ENCODE peak calls at places on chromosome 1, in ten cellular contexts. One of them, this sample, is unnamed.

GRCh38 chr1:206672844-206673758 is 11.6 kb upstream of the MAPKAPK2 start:
- DNase-seq in prostate gland: no peak
- DNase-seq in Caco-2: no peak
- DNase-seq in GM06990: peak
- DNase-seq in fibroblast of mammary gland: peak
- DNase-seq in keratinocyte: no peak
- DNase-seq in WERI-Rb-1: no peak
- DNase-seq in cardiac fibroblast: peak
- DNase-seq in NB4: peak
- DNase-seq in stomach: no peak
- DNase-seq in this sample: peak

GRCh38 chr1:27597036-27597435 is 6.9 kb downstream of the AHDC1 start:
- DNase-seq in prostate gland: no peak
- DNase-seq in Caco-2: no peak
- DNase-seq in GM06990: no peak
- DNase-seq in fibroblast of mammary gland: no peak
- DNase-seq in keratinocyte: no peak
- DNase-seq in WERI-Rb-1: no peak
- DNase-seq in cardiac fibroblast: no peak
- DNase-seq in NB4: no peak
- DNase-seq in stomach: no peak
- DNase-seq in this sample: no peak

GRCh38 chr1:186812560-186812959 is 16.2 kb upstream of the PLA2G4A start:
- DNase-seq in prostate gland: no peak
- DNase-seq in Caco-2: no peak
- DNase-seq in GM06990: no peak
- DNase-seq in fibroblast of mammary gland: peak
- DNase-seq in keratinocyte: no peak
- DNase-seq in WERI-Rb-1: no peak
- DNase-seq in cardiac fibroblast: peak
- DNase-seq in NB4: no peak
- DNase-seq in stomach: no peak
- DNase-seq in this sample: peak

GRCh38 chr1:52769346-52770033 is 43.2 kb downstream of the ZYG11B start:
- DNase-seq in prostate gland: no peak
- DNase-seq in Caco-2: no peak
- DNase-seq in GM06990: no peak
- DNase-seq in fibroblast of mammary gland: no peak
- DNase-seq in keratinocyte: no peak
- DNase-seq in WERI-Rb-1: no peak
- DNase-seq in cardiac fibroblast: no peak
- DNase-seq in NB4: no peak
- DNase-seq in stomach: no peak
- DNase-seq in this sample: no peak

GRCh38 chr1:52268372-52268771 is 97.6 kb downstream of the CC2D1B start:
- DNase-seq in prostate gland: no peak
- DNase-seq in Caco-2: no peak
- DNase-seq in GM06990: no peak
- DNase-seq in fibroblast of mammary gland: peak
- DNase-seq in keratinocyte: no peak
- DNase-seq in WERI-Rb-1: no peak
- DNase-seq in cardiac fibroblast: peak
- DNase-seq in NB4: peak
- DNase-seq in stomach: no peak
- DNase-seq in this sample: peak

GRCh38 chr1:226002667-226003501 is 3.7 kb upstream of the SDE2 start:
- DNase-seq in prostate gland: peak
- DNase-seq in Caco-2: peak
- DNase-seq in GM06990: peak
- DNase-seq in fibroblast of mammary gland: peak
- DNase-seq in keratinocyte: no peak
- DNase-seq in WERI-Rb-1: peak
- DNase-seq in cardiac fibroblast: peak
- DNase-seq in NB4: peak
- DNase-seq in stomach: peak
- DNase-seq in this sample: peak

GRCh38 chr1:230646710-230647302 is 4.5 kb downstream of the COG2 start:
- DNase-seq in prostate gland: no peak
- DNase-seq in Caco-2: no peak
- DNase-seq in GM06990: no peak
- DNase-seq in fibroblast of mammary gland: no peak
- DNase-seq in keratinocyte: no peak
- DNase-seq in WERI-Rb-1: no peak
- DNase-seq in cardiac fibroblast: no peak
- DNase-seq in NB4: no peak
- DNase-seq in stomach: no peak
- DNase-seq in this sample: no peak

GRCh38 chr1:5973771-5974170 is 18.5 kb downstream of the NPHP4 start:
- DNase-seq in prostate gland: no peak
- DNase-seq in Caco-2: no peak
- DNase-seq in GM06990: no peak
- DNase-seq in fibroblast of mammary gland: no peak
- DNase-seq in keratinocyte: no peak
- DNase-seq in WERI-Rb-1: no peak
- DNase-seq in cardiac fibroblast: no peak
- DNase-seq in NB4: no peak
- DNase-seq in stomach: no peak
- DNase-seq in this sample: no peak

GRCh38 chr1:21378705-21379494 is 61.0 kb upstream of the NBPF3 start:
- DNase-seq in prostate gland: no peak
- DNase-seq in Caco-2: no peak
- DNase-seq in GM06990: no peak
- DNase-seq in fibroblast of mammary gland: no peak
- DNase-seq in keratinocyte: no peak
- DNase-seq in WERI-Rb-1: no peak
- DNase-seq in cardiac fibroblast: peak
- DNase-seq in NB4: no peak
- DNase-seq in stomach: peak
- DNase-seq in this sample: no peak

GRCh38 chr1:20485527-20486456 is at the start of gene CAMK2N1:
- DNase-seq in prostate gland: peak
- DNase-seq in Caco-2: peak
- DNase-seq in GM06990: no peak
- DNase-seq in fibroblast of mammary gland: peak
- DNase-seq in keratinocyte: no peak
- DNase-seq in WERI-Rb-1: peak
- DNase-seq in cardiac fibroblast: peak
- DNase-seq in NB4: no peak
- DNase-seq in stomach: peak
- DNase-seq in this sample: peak

GRCh38 chr1:222310830-222311229 is 237.1 kb downstream of the HHIPL2 start:
- DNase-seq in prostate gland: no peak
- DNase-seq in Caco-2: no peak
- DNase-seq in GM06990: no peak
- DNase-seq in fibroblast of mammary gland: no peak
- DNase-seq in keratinocyte: no peak
- DNase-seq in WERI-Rb-1: no peak
- DNase-seq in cardiac fibroblast: peak
- DNase-seq in NB4: no peak
- DNase-seq in stomach: no peak
- DNase-seq in this sample: no peak

GRCh38 chr1:151289080-151289935 is 7.2 kb downstream of the ZNF687 start:
- DNase-seq in prostate gland: no peak
- DNase-seq in Caco-2: no peak
- DNase-seq in GM06990: no peak
- DNase-seq in fibroblast of mammary gland: no peak
- DNase-seq in keratinocyte: no peak
- DNase-seq in WERI-Rb-1: no peak
- DNase-seq in cardiac fibroblast: no peak
- DNase-seq in NB4: no peak
- DNase-seq in stomach: no peak
- DNase-seq in this sample: no peak

GRCh38 chr1:56473582-56474270 is 105.6 kb downstream of the PLPP3 start:
- DNase-seq in prostate gland: no peak
- DNase-seq in Caco-2: no peak
- DNase-seq in GM06990: no peak
- DNase-seq in fibroblast of mammary gland: peak
- DNase-seq in keratinocyte: no peak
- DNase-seq in WERI-Rb-1: no peak
- DNase-seq in cardiac fibroblast: no peak
- DNase-seq in NB4: no peak
- DNase-seq in stomach: no peak
- DNase-seq in this sample: no peak

GRCh38 chr1:10614377-10615225 is 139.9 kb downstream of the PEX14 start:
- DNase-seq in prostate gland: no peak
- DNase-seq in Caco-2: no peak
- DNase-seq in GM06990: no peak
- DNase-seq in fibroblast of mammary gland: no peak
- DNase-seq in keratinocyte: no peak
- DNase-seq in WERI-Rb-1: no peak
- DNase-seq in cardiac fibroblast: no peak
- DNase-seq in NB4: no peak
- DNase-seq in stomach: no peak
- DNase-seq in this sample: no peak

GRCh38 chr1:190579517-190580193 is 102.0 kb upstream of the BRINP3 start:
- DNase-seq in prostate gland: no peak
- DNase-seq in Caco-2: no peak
- DNase-seq in GM06990: no peak
- DNase-seq in fibroblast of mammary gland: no peak
- DNase-seq in keratinocyte: no peak
- DNase-seq in WERI-Rb-1: no peak
- DNase-seq in cardiac fibroblast: no peak
- DNase-seq in NB4: no peak
- DNase-seq in stomach: no peak
- DNase-seq in this sample: no peak

GRCh38 chr1:180117764-180118116 is 36.9 kb upstream of the QSOX1 start:
- DNase-seq in prostate gland: no peak
- DNase-seq in Caco-2: no peak
- DNase-seq in GM06990: no peak
- DNase-seq in fibroblast of mammary gland: peak
- DNase-seq in keratinocyte: no peak
- DNase-seq in WERI-Rb-1: no peak
- DNase-seq in cardiac fibroblast: peak
- DNase-seq in NB4: no peak
- DNase-seq in stomach: no peak
- DNase-seq in this sample: peak

GRCh38 chr1:6385673-6386191 is 7.8 kb downstream of the ACOT7 start:
- DNase-seq in prostate gland: peak
- DNase-seq in Caco-2: peak
- DNase-seq in GM06990: no peak
- DNase-seq in fibroblast of mammary gland: peak
- DNase-seq in keratinocyte: peak
- DNase-seq in WERI-Rb-1: no peak
- DNase-seq in cardiac fibroblast: peak
- DNase-seq in NB4: no peak
- DNase-seq in stomach: no peak
- DNase-seq in this sample: peak

GRCh38 chr1:101227837-101228236 is 9.0 kb upstream of the S1PR1 start:
- DNase-seq in prostate gland: no peak
- DNase-seq in Caco-2: no peak
- DNase-seq in GM06990: no peak
- DNase-seq in fibroblast of mammary gland: no peak
- DNase-seq in keratinocyte: no peak
- DNase-seq in WERI-Rb-1: no peak
- DNase-seq in cardiac fibroblast: no peak
- DNase-seq in NB4: no peak
- DNase-seq in stomach: no peak
- DNase-seq in this sample: no peak

GRCh38 chr1:210232524-210233215 is at the start of gene SERTAD4:
- DNase-seq in prostate gland: peak
- DNase-seq in Caco-2: peak
- DNase-seq in GM06990: no peak
- DNase-seq in fibroblast of mammary gland: peak
- DNase-seq in keratinocyte: peak
- DNase-seq in WERI-Rb-1: peak
- DNase-seq in cardiac fibroblast: peak
- DNase-seq in NB4: no peak
- DNase-seq in stomach: peak
- DNase-seq in this sample: no peak
- TF ChIP-seq CTCF in prostate gland: no peak
- TF ChIP-seq CTCF in Caco-2: no peak
- TF ChIP-seq CTCF in GM06990: no peak
- TF ChIP-seq CTCF in fibroblast of mammary gland: no peak
- TF ChIP-seq CTCF in keratinocyte: no peak
- TF ChIP-seq CTCF in WERI-Rb-1: no peak
- TF ChIP-seq CTCF in cardiac fibroblast: no peak
- TF ChIP-seq CTCF in NB4: no peak
- TF ChIP-seq CTCF in stomach: no peak
- TF ChIP-seq CTCF in this sample: no peak

GRCh38 chr1:2018217-2019161 is 656 bp upstream of the GABRD start:
- DNase-seq in prostate gland: no peak
- DNase-seq in Caco-2: no peak
- DNase-seq in GM06990: no peak
- DNase-seq in fibroblast of mammary gland: no peak
- DNase-seq in keratinocyte: no peak
- DNase-seq in WERI-Rb-1: no peak
- DNase-seq in cardiac fibroblast: no peak
- DNase-seq in NB4: no peak
- DNase-seq in stomach: no peak
- DNase-seq in this sample: no peak
- H3K4me3 ChIP-seq in prostate gland: no peak
- H3K4me3 ChIP-seq in Caco-2: no peak
- H3K4me3 ChIP-seq in GM06990: no peak
- H3K4me3 ChIP-seq in fibroblast of mammary gland: no peak
- H3K4me3 ChIP-seq in keratinocyte: no peak
- H3K4me3 ChIP-seq in WERI-Rb-1: no peak
- H3K4me3 ChIP-seq in cardiac fibroblast: no peak
- H3K4me3 ChIP-seq in NB4: no peak
- H3K4me3 ChIP-seq in stomach: no peak
- H3K4me3 ChIP-seq in this sample: no peak

GRCh38 chr1:223759273-223759672 is 46.9 kb downstream of the CAPN2 start:
- DNase-seq in prostate gland: no peak
- DNase-seq in Caco-2: no peak
- DNase-seq in GM06990: no peak
- DNase-seq in fibroblast of mammary gland: no peak
- DNase-seq in keratinocyte: no peak
- DNase-seq in WERI-Rb-1: peak
- DNase-seq in cardiac fibroblast: no peak
- DNase-seq in NB4: no peak
- DNase-seq in stomach: no peak
- DNase-seq in this sample: no peak
- TF ChIP-seq CTCF in prostate gland: no peak
- TF ChIP-seq CTCF in Caco-2: no peak
- TF ChIP-seq CTCF in GM06990: no peak
- TF ChIP-seq CTCF in fibroblast of mammary gland: no peak
- TF ChIP-seq CTCF in keratinocyte: no peak
- TF ChIP-seq CTCF in WERI-Rb-1: no peak
- TF ChIP-seq CTCF in cardiac fibroblast: no peak
- TF ChIP-seq CTCF in NB4: no peak
- TF ChIP-seq CTCF in stomach: no peak
- TF ChIP-seq CTCF in this sample: no peak

DNA sequence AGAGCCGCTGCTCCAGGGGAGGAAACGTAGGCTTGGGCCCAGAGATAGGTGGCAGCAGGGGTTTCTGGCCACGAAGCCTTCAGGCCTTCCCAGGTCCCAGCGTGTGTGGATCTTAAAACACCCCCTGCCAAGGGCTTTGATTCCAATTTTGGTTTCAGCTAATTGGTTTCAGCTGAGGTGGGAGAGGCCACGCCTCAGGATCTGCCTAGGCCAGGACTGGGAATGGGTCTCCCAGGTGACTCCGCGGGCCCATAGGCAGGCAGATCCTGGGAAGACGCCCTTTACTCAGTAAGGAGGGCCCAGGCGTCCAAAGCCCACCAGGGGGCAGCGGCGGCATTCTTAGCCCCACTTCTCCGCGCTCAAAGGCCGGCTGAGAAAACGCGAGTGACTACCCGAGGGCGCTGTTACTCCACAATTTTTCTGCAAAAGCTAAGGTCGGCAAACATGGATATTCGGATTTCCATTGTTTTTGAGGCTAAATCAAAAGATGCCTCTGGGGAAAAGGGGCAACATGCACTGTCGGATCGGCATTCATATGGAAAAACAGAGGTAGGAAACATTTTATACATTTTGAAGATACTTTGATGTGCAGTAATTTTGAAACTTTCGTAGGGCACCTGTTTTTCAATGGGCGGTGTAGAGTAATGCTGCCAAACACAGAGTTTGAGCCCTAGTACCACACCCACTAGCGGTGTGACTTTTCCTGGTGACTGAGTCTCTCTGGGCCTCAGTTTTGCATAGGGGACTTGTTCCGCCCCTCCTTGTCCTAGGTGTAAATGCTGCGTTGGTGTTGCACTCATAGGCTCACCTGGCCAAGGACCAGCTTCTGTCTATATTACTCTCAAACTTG is 31.8 kb upstream of the BCL10 start:
- DNase-seq in prostate gland: peak
- DNase-seq in Caco-2: peak
- DNase-seq in GM06990: peak
- DNase-seq in fibroblast of mammary gland: peak
- DNase-seq in keratinocyte: no peak
- DNase-seq in WERI-Rb-1: peak
- DNase-seq in cardiac fibroblast: peak
- DNase-seq in NB4: peak
- DNase-seq in stomach: peak
- DNase-seq in this sample: peak
- H3K4me3 ChIP-seq in prostate gland: no peak
- H3K4me3 ChIP-seq in Caco-2: no peak
- H3K4me3 ChIP-seq in GM06990: peak
- H3K4me3 ChIP-seq in fibroblast of mammary gland: no peak
- H3K4me3 ChIP-seq in keratinocyte: no peak
- H3K4me3 ChIP-seq in WERI-Rb-1: no peak
- H3K4me3 ChIP-seq in cardiac fibroblast: no peak
- H3K4me3 ChIP-seq in NB4: no peak
- H3K4me3 ChIP-seq in stomach: no peak
- H3K4me3 ChIP-seq in this sample: no peak